ENCODE peak calls at places on chromosome 16, in four cellular contexts. G, I, X and K are unnamed samples.
A peak's percentile ranks its signal among the peaks of the same experiment; 100 is the strongest.

GRCh38 chr16:23962001-23962400 is 126.2 kb downstream of the PRKCB start:
- DNase-seq in G (no peak), I (no peak), X (no peak), K (no peak)

GRCh38 chr16:68921654-68922053 is 78.3 kb downstream of the TANGO6 start:
- DNase-seq in G (no peak), I (no peak), X (no peak), K (peak; percentile 38)

GRCh38 chr16:48831081-48831722 is 221.2 kb upstream of the N4BP1 start:
- DNase-seq in G (no peak), I (peak; percentile 41), X (peak; percentile 47), K (no peak)

GRCh38 chr16:70646260-70647241 is at the start of gene IL34:
- DNase-seq in G (no peak), I (peak; percentile 6), X (no peak), K (no peak)

GRCh38 chr16:50592996-50593395 is 44.8 kb downstream of the NKD1 start:
- DNase-seq in G (no peak), I (no peak), X (no peak), K (no peak)

GRCh38 chr16:21162661-21163151 is 4.2 kb downstream of the LDAF1 start:
- DNase-seq in G (peak; percentile 24), I (no peak), X (no peak), K (peak; percentile 47)

GRCh38 chr16:57422026-57422944 is 17.7 kb downstream of the CCL17 start:
- DNase-seq in G (peak; percentile 51), I (peak; percentile 55), X (peak; percentile 58), K (peak; percentile 52)

GRCh38 chr16:66703359-66704215 is 7.0 kb upstream of the CMTM4 start:
- DNase-seq in G (no peak), I (no peak), X (no peak), K (no peak)

GRCh38 chr16:85316321-85316919 is 204.1 kb upstream of the CIBAR2 start:
- DNase-seq in G (peak; percentile 50), I (peak; percentile 87), X (peak; percentile 87), K (peak; percentile 76)

GRCh38 chr16:27520982-27521673 is 28.6 kb downstream of the GTF3C1 start:
- DNase-seq in G (no peak), I (no peak), X (no peak), K (no peak)

GRCh38 chr16:78196527-78196926 is 97.1 kb downstream of the WWOX start:
- DNase-seq in G (no peak), I (no peak), X (no peak), K (no peak)

GRCh38 chr16:78297066-78297666 is 197.7 kb downstream of the WWOX start:
- DNase-seq in G (no peak), I (no peak), X (no peak), K (no peak)